ENCODE peak calls at places on chromosomes 3 and 15, in seven cellular contexts. B is ovary, E is thyroid gland, P is tibial nerve, G is psoas muscle, F is endodermal cell, Q is choroid plexus epithelial cell. W is an unnamed sample.

GRCh38 chr3:188037965-188038581 is 115.9 kb upstream of the LPP start:
- DNase-seq in B (no peak), E (no peak), P (no peak), G (no peak), F (no peak), Q (no peak), W (no peak)

GRCh38 chr15:85748176-85748575 is 46.5 kb downstream of the KLHL25 start:
- DNase-seq in B (no peak), E (no peak), P (no peak), G (no peak), F (peak), Q (no peak), W (no peak)

GRCh38 chr15:66698318-66698961 is 3.6 kb upstream of the SMAD6 start:
- DNase-seq in B (peak), E (peak), P (no peak), G (peak), F (peak), Q (peak), W (peak)

GRCh38 chr3:52308308-52308707 is 7.8 kb upstream of the DNAH1 start:
- DNase-seq in B (no peak), E (no peak), P (no peak), G (no peak), F (no peak), Q (no peak), W (no peak)

GRCh38 chr15:58344164-58345070 is 87.4 kb upstream of the LIPC start:
- DNase-seq in B (no peak), E (no peak), P (no peak), G (no peak), F (no peak), Q (no peak), W (no peak)

GRCh38 chr15:76172782-76173181 is 113.0 kb downstream of the TMEM266 start:
- DNase-seq in B (no peak), E (no peak), P (no peak), G (no peak), F (no peak), Q (no peak), W (no peak)

GRCh38 chr3:38109580-38110313 is 27.2 kb downstream of the ACAA1 start:
- DNase-seq in B (no peak), E (no peak), P (no peak), G (no peak), F (peak), Q (no peak), W (no peak)

GRCh38 chr15:86178845-86179244 is 99.2 kb downstream of the AGBL1 start:
- DNase-seq in B (no peak), E (no peak), P (no peak), G (no peak), F (peak), Q (no peak), W (no peak)

GRCh38 chr15:58690703-58691102 is 58.8 kb downstream of the ADAM10 start:
- DNase-seq in B (no peak), E (no peak), P (no peak), G (no peak), F (no peak), Q (no peak), W (no peak)

GRCh38 chr3:76024640-76025039 is 239.3 kb upstream of the ZNF717 start:
- DNase-seq in B (no peak), E (no peak), P (no peak), G (no peak), F (no peak), Q (peak), W (no peak)

GRCh38 chr3:27758083-27758482 is 36.0 kb upstream of the EOMES start:
- DNase-seq in B (no peak), E (no peak), P (peak), G (no peak), F (no peak), Q (peak), W (no peak)

GRCh38 chr3:27657871-27658270 is 64.3 kb downstream of the EOMES start:
- DNase-seq in B (no peak), E (no peak), P (no peak), G (no peak), F (no peak), Q (no peak), W (no peak)

GRCh38 chr3:101042996-101043686 is 49.9 kb upstream of the ABI3BP start:
- DNase-seq in B (no peak), E (no peak), P (no peak), G (no peak), F (no peak), Q (peak), W (no peak)

GRCh38 chr3:124832782-124833709 is 54.1 kb downstream of the ITGB5 start:
- DNase-seq in B (no peak), E (no peak), P (no peak), G (no peak), F (no peak), Q (peak), W (no peak)

GRCh38 chr3:153634683-153635082 is 472.7 kb downstream of the RAP2B start:
- DNase-seq in B (no peak), E (no peak), P (no peak), G (no peak), F (no peak), Q (no peak), W (no peak)

GRCh38 chr15:90862964-90863721 is 5.2 kb upstream of the FURIN start:
- DNase-seq in B (no peak), E (peak), P (no peak), G (no peak), F (no peak), Q (no peak), W (peak)

GRCh38 chr3:60333710-60334109 is 917.5 kb downstream of the FHIT start:
- DNase-seq in B (no peak), E (no peak), P (no peak), G (no peak), F (no peak), Q (no peak), W (no peak)

GRCh38 chr3:192851821-192852352 is 65.8 kb downstream of the MB21D2 start:
- DNase-seq in B (no peak), E (peak), P (peak), G (peak), F (no peak), Q (peak), W (peak)

GRCh38 chr3:127915115-127915936 is at the start of gene KBTBD12:
- DNase-seq in B (peak), E (peak), P (no peak), G (peak), F (peak), Q (no peak), W (peak)

GRCh38 chr3:119731545-119732343 is 28.9 kb downstream of the CFAP91 start:
- DNase-seq in B (no peak), E (no peak), P (no peak), G (no peak), F (no peak), Q (peak), W (no peak)

GRCh38 chr3:50689558-50689957 is 14.8 kb downstream of the DOCK3 start:
- DNase-seq in B (no peak), E (no peak), P (no peak), G (no peak), F (no peak), Q (no peak), W (no peak)

GRCh38 chr3:50687916-50688315 is 13.2 kb downstream of the DOCK3 start:
- DNase-seq in B (no peak), E (no peak), P (no peak), G (no peak), F (no peak), Q (no peak), W (no peak)

GRCh38 chr3:50687127-50687751 is 12.5 kb downstream of the DOCK3 start:
- DNase-seq in B (no peak), E (no peak), P (no peak), G (no peak), F (no peak), Q (no peak), W (peak)
- TF ChIP-seq CTCF in B (no peak), E (no peak), P (no peak), G (no peak), F (no peak), Q (no peak), W (no peak)

GRCh38 chr3:67598814-67599556 is 55.4 kb downstream of the SUCLG2 start:
- DNase-seq in B (no peak), E (no peak), P (no peak), G (no peak), F (no peak), Q (no peak), W (no peak)

GRCh38 chr3:67601919-67602608 is 52.3 kb downstream of the SUCLG2 start:
- DNase-seq in B (no peak), E (no peak), P (no peak), G (no peak), F (no peak), Q (peak), W (no peak)

GRCh38 chr3:67605377-67605776 is 49.0 kb downstream of the SUCLG2 start:
- DNase-seq in B (no peak), E (no peak), P (no peak), G (no peak), F (no peak), Q (peak), W (no peak)

GRCh38 chr3:67601385-67601784 is 53.0 kb downstream of the SUCLG2 start:
- DNase-seq in B (no peak), E (no peak), P (no peak), G (no peak), F (no peak), Q (no peak), W (no peak)

GRCh38 chr3:67602816-67603215 is 51.6 kb downstream of the SUCLG2 start:
- DNase-seq in B (no peak), E (no peak), P (no peak), G (no peak), F (no peak), Q (no peak), W (no peak)
- TF ChIP-seq CTCF in B (no peak), E (no peak), P (no peak), G (no peak), F (no peak), Q (no peak), W (no peak)

DNA sequence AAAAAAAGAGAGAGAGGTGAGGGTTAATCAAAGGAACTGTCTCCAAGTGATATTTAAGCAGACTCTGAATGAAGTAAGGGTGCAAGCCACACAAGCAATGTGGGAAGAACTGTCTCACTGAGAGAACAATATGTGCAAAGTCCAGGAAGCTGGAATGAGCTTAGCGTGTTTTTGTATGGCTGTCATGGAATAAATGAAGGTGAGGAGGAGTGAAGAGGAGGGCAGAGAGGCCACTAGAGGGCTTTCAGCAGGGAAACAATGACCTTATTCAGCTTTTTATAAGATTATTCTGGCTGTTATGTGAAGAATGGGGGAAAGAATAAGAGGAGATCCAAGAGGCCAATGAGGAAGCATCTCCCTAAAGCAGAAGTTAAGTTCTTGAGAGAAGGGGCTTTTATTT is 86.9 kb upstream of the COL8A1 start:
- DNase-seq in B (no peak), E (no peak), P (no peak), G (no peak), F (no peak), Q (no peak), W (no peak)
- TF ChIP-seq CTCF in B (no peak), E (no peak), P (no peak), G (no peak), F (peak), Q (peak), W (no peak)

DNA sequence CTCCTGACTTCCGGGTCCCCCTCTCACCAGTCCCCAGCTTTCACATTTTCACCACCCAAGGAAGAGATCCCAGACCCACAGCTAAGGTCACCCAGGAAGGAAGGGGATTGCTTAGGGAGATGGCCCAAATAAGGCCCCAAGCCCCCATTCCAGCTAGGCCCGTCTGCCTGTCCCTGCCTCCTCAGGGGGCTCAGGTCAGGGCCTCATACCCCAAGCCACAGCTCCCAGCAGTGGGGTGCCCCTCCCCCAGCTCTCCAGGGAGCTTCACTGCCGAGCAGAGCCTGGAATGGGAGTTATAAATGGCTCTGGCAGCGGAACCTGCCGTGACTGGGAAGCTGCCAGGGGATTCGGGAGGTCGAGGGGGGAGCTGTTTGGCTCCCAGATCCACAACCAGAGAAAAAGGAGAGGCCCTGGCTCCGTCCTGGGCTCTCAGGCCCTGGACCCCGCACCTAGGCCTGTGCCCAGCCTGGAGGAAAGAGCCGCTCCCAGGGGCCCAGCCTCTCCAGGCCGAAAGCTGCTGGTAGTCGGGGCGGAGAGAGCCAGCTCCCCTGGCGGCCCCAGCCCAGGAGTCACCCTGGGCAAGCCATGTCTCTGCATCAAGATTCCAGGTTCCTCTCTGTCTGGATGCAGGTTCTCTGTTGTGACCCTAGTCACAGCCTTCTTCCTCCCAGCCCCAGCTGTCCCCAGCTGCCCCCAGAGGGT is 550 bp downstream of the CCDC9B start:
- DNase-seq in B (peak), E (peak), P (peak), G (peak), F (no peak), Q (peak), W (peak)
- TF ChIP-seq CTCF in B (no peak), E (no peak), P (no peak), G (no peak), F (no peak), Q (no peak), W (no peak)

GRCh38 chr3:139320551-139321309 is 23.1 kb upstream of the MRPS22 start:
- DNase-seq in B (no peak), E (no peak), P (no peak), G (no peak), F (no peak), Q (no peak), W (no peak)

GRCh38 chr3:139318826-139319225 is 25.0 kb upstream of the MRPS22 start:
- DNase-seq in B (no peak), E (no peak), P (no peak), G (no peak), F (no peak), Q (no peak), W (no peak)

GRCh38 chr3:139317660-139318430 is 26.0 kb upstream of the MRPS22 start:
- DNase-seq in B (no peak), E (no peak), P (no peak), G (no peak), F (no peak), Q (no peak), W (peak)

GRCh38 chr3:139318431-139318816 is 25.4 kb upstream of the MRPS22 start:
- DNase-seq in B (no peak), E (peak), P (no peak), G (no peak), F (no peak), Q (peak), W (no peak)

DNA sequence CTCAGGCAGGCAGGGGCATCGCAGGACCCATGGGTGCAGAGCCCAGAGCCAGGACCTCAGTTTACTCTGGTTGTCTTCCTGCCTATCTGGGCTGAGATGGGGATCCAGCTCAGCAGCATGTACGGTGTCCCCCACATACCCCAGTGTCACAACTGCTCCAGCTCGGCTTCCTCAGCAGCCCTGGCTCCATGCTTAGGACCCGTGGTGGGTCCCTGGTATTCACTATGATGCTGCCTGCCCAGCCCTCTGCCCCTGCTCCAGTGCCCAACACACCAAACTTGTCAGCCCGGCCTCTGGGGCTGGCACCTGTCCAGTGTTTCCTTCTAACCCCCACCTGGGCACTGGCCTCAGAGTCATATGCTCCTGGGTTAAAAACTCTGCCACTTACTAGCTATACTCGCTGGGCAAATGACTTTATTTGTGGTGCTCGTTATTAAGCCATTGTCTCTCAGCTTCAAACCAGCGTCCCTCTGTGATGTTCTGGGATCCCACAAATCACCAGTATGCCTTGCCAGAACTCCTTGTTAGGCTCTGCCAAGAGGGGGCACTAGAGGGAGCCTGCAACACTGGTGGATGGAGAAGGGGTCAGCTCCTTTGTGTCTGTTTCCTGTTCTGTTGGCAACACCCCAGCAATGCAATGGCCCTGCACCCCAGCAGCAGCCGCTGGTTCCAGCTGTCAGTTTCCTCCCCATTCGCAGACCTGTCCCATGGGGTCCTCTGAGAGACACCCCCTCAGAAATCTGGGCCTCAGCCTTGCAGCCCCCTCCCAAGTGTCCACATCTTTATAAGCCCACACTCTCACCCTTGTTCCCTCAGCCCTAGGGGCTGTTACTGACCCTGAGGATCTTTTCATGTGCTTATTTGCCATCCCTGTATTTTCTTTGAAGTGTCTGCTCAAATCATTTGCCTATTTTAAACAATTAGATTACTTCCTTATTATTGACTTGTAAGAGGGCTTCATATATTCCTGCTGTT is 24.1 kb upstream of the MRPS22 start:
- DNase-seq in B (no peak), E (no peak), P (no peak), G (no peak), F (peak), Q (peak), W (no peak)
- TF ChIP-seq CTCF in B (no peak), E (no peak), P (no peak), G (no peak), F (peak), Q (peak), W (peak)

GRCh38 chr15:62883938-62884479 is 158.5 kb upstream of the TPM1 start:
- DNase-seq in B (no peak), E (no peak), P (no peak), G (no peak), F (no peak), Q (no peak), W (no peak)
- TF ChIP-seq CTCF in B (no peak), E (no peak), P (no peak), G (no peak), F (no peak), Q (no peak), W (no peak)